ENCODE peak calls at places on chromosome 5, in ten cellular contexts. L is PC-3; A is left ventricle myocardium inferior; Q is epithelial cell of esophagus; C is GM23248; N is GM20000; R is iris pigment epithelial cell; V is naive thymus-derived CD4-positive, alpha-beta T cell; B is cardiac muscle cell; G is HuH-7. K is an unnamed sample.

GRCh38 chr5:72850113-72850512 is 33.7 kb downstream of the TNPO1 start:
- DNase-seq in L (no peak), A (no peak), Q (no peak), C (no peak), N (no peak), R (no peak), V (no peak), B (no peak), G (no peak), K (no peak)

GRCh38 chr5:150350524-150351344 is 6.8 kb upstream of the TCOF1 start:
- DNase-seq in L (peak; percentile 88), A (peak; percentile 63), Q (peak; percentile 76), C (peak; percentile 85), N (peak; percentile 82), R (peak; percentile 76), V (peak; percentile 37), B (peak; percentile 85), G (peak; percentile 83), K (peak; percentile 81)

GRCh38 chr5:98928802-98929122 is at the start of gene CHD1:
- DNase-seq in L (peak; percentile 99), A (peak; percentile 96), Q (peak; percentile 97), C (peak; percentile 98), N (peak; percentile 93), R (peak; percentile 96), V (peak; percentile 91), B (peak; percentile 98), G (peak; percentile 87), K (peak; percentile 96)

GRCh38 chr5:3024541-3024940 is 273.1 kb upstream of the IRX2 start:
- DNase-seq in L (no peak), A (no peak), Q (no peak), C (no peak), N (no peak), R (no peak), V (no peak), B (no peak), G (no peak), K (no peak)

GRCh38 chr5:6594066-6594465 is 38.8 kb downstream of the NSUN2 start:
- DNase-seq in L (no peak), A (no peak), Q (no peak), C (no peak), N (no peak), R (no peak), V (no peak), B (no peak), G (no peak), K (no peak)

GRCh38 chr5:170860415-170860814 is 1.4 kb upstream of the RANBP17 start:
- DNase-seq in L (no peak), A (no peak), Q (no peak), C (no peak), N (no peak), R (no peak), V (no peak), B (no peak), G (no peak), K (no peak)

GRCh38 chr5:115375922-115376321 is 79.5 kb upstream of the CCDC112 start:
- DNase-seq in L (no peak), A (no peak), Q (no peak), C (no peak), N (no peak), R (peak; percentile 33), V (no peak), B (peak; percentile 44), G (peak; percentile 21), K (peak; percentile 52)

GRCh38 chr5:124941051-124942049 is 194.9 kb upstream of the ZNF608 start:
- DNase-seq in L (no peak), A (no peak), Q (peak; percentile 27), C (no peak), N (no peak), R (no peak), V (no peak), B (no peak), G (no peak), K (no peak)

GRCh38 chr5:9207820-9208418 is 338.0 kb downstream of the SEMA5A start:
- DNase-seq in L (peak; percentile 90), A (no peak), Q (peak; percentile 76), C (peak; percentile 63), N (peak; percentile 46), R (peak; percentile 57), V (no peak), B (peak; percentile 55), G (peak; percentile 10), K (no peak)

GRCh38 chr5:124906339-124907097 is 160.1 kb upstream of the ZNF608 start:
- DNase-seq in L (peak; percentile 27), A (peak; percentile 69), Q (peak; percentile 71), C (peak; percentile 82), N (no peak), R (peak; percentile 75), V (no peak), B (peak; percentile 81), G (no peak), K (no peak)

GRCh38 chr5:176995896-176996767 is 10.4 kb downstream of the UIMC1 start:
- DNase-seq in L (peak; percentile 60), A (no peak), Q (peak; percentile 75), C (peak; percentile 84), N (peak; percentile 32), R (peak; percentile 89), V (no peak), B (no peak), G (no peak), K (no peak)

GRCh38 chr5:180688326-180689070 is 39.1 kb upstream of the FLT4 start:
- DNase-seq in L (no peak), A (no peak), Q (no peak), C (no peak), N (no peak), R (no peak), V (no peak), B (no peak), G (no peak), K (no peak)

GRCh38 chr5:107676702-107677101 is 6.0 kb upstream of the EFNA5 start:
- DNase-seq in L (no peak), A (no peak), Q (no peak), C (no peak), N (no peak), R (peak; percentile 47), V (no peak), B (no peak), G (no peak), K (no peak)

GRCh38 chr5:30765227-30765626 is 428.3 kb upstream of the CDH6 start:
- DNase-seq in L (peak; percentile 41), A (no peak), Q (no peak), C (peak; percentile 28), N (no peak), R (peak; percentile 73), V (no peak), B (no peak), G (no peak), K (no peak)

GRCh38 chr5:177154003-177154643 is 20.6 kb downstream of the NSD1 start:
- DNase-seq in L (no peak), A (no peak), Q (no peak), C (peak; percentile 38), N (no peak), R (peak; percentile 22), V (no peak), B (no peak), G (no peak), K (no peak)

GRCh38 chr5:2739360-2740050 is 12.0 kb downstream of the IRX2 start:
- DNase-seq in L (no peak), A (no peak), Q (peak; percentile 52), C (peak; percentile 85), N (no peak), R (peak; percentile 26), V (no peak), B (peak; percentile 64), G (no peak), K (peak; percentile 56)

GRCh38 chr5:116459306-116459705 is 115.3 kb downstream of the SEMA6A start:
- DNase-seq in L (no peak), A (no peak), Q (no peak), C (no peak), N (no peak), R (no peak), V (no peak), B (no peak), G (no peak), K (no peak)

GRCh38 chr5:39106332-39106731 is 32.1 kb upstream of the RICTOR start:
- DNase-seq in L (peak; percentile 55), A (no peak), Q (peak; percentile 21), C (peak; percentile 60), N (no peak), R (peak; percentile 8), V (no peak), B (no peak), G (no peak), K (no peak)

GRCh38 chr5:82347213-82347947 is 69.2 kb upstream of the RPS23 start:
- DNase-seq in L (no peak), A (peak; percentile 25), Q (peak; percentile 24), C (peak; percentile 93), N (no peak), R (peak; percentile 75), V (no peak), B (no peak), G (no peak), K (no peak)

GRCh38 chr5:152443935-152444334 is 38.9 kb upstream of the NMUR2 start:
- DNase-seq in L (no peak), A (no peak), Q (no peak), C (no peak), N (no peak), R (no peak), V (no peak), B (no peak), G (no peak), K (no peak)

GRCh38 chr5:2780421-2781171 is 29.1 kb upstream of the IRX2 start:
- DNase-seq in L (peak; percentile 77), A (no peak), Q (peak; percentile 96), C (no peak), N (no peak), R (no peak), V (no peak), B (no peak), G (no peak), K (peak; percentile 93)